ENCODE peak calls at places on chromosomes 3 and 15, in six cellular contexts. One of them, this sample, is unnamed.

GRCh38 chr3:179880868-179881267 is 155.9 kb downstream of the PEX5L start:
- DNase-seq in IMR-90: no peak
- DNase-seq in GM12878: no peak
- DNase-seq in HepG2: no peak
- DNase-seq in SK-N-SH: no peak
- DNase-seq in K562: no peak
- DNase-seq in this sample: no peak

GRCh38 chr3:71652786-71653419 is 69.4 kb upstream of the FOXP1 start:
- DNase-seq in IMR-90: peak; percentile 72
- DNase-seq in GM12878: peak; percentile 4
- DNase-seq in HepG2: peak; percentile 50
- DNase-seq in SK-N-SH: peak; percentile 70
- DNase-seq in K562: peak; percentile 38
- DNase-seq in this sample: peak; percentile 34

GRCh38 chr15:78682013-78682651 is 41.1 kb upstream of the CHRNB4 start:
- DNase-seq in IMR-90: no peak
- DNase-seq in GM12878: no peak
- DNase-seq in HepG2: no peak
- DNase-seq in SK-N-SH: no peak
- DNase-seq in K562: no peak
- DNase-seq in this sample: no peak

GRCh38 chr15:98776607-98777281 is 128.4 kb downstream of the IGF1R start:
- DNase-seq in IMR-90: peak; percentile 50
- DNase-seq in GM12878: peak; percentile 67
- DNase-seq in HepG2: peak; percentile 78
- DNase-seq in SK-N-SH: no peak
- DNase-seq in K562: peak; percentile 52
- DNase-seq in this sample: no peak

GRCh38 chr15:33994005-33994615 is 25.8 kb downstream of the CHRM5 start:
- DNase-seq in IMR-90: peak; percentile 51
- DNase-seq in GM12878: no peak
- DNase-seq in HepG2: peak; percentile 45
- DNase-seq in SK-N-SH: no peak
- DNase-seq in K562: no peak
- DNase-seq in this sample: no peak

GRCh38 chr3:27166888-27167287 is 202.3 kb downstream of the NEK10 start:
- DNase-seq in IMR-90: peak; percentile 91
- DNase-seq in GM12878: no peak
- DNase-seq in HepG2: no peak
- DNase-seq in SK-N-SH: peak; percentile 41
- DNase-seq in K562: no peak
- DNase-seq in this sample: peak; percentile 3

GRCh38 chr3:174253221-174253620 is 605.9 kb upstream of the NAALADL2 start:
- DNase-seq in IMR-90: no peak
- DNase-seq in GM12878: no peak
- DNase-seq in HepG2: no peak
- DNase-seq in SK-N-SH: peak; percentile 15
- DNase-seq in K562: no peak
- DNase-seq in this sample: no peak

GRCh38 chr15:43912991-43913927 is 86.5 kb downstream of the WDR76 start:
- DNase-seq in IMR-90: peak; percentile 99
- DNase-seq in GM12878: no peak
- DNase-seq in HepG2: peak; percentile 46
- DNase-seq in SK-N-SH: no peak
- DNase-seq in K562: no peak
- DNase-seq in this sample: peak; percentile 43

GRCh38 chr3:179852117-179852886 is 184.4 kb downstream of the PEX5L start:
- DNase-seq in IMR-90: peak; percentile 92
- DNase-seq in GM12878: no peak
- DNase-seq in HepG2: peak; percentile 10
- DNase-seq in SK-N-SH: no peak
- DNase-seq in K562: peak; percentile 9
- DNase-seq in this sample: no peak

GRCh38 chr3:123660276-123660675 is 75.4 kb upstream of the HACD2 start:
- DNase-seq in IMR-90: no peak
- DNase-seq in GM12878: no peak
- DNase-seq in HepG2: no peak
- DNase-seq in SK-N-SH: no peak
- DNase-seq in K562: no peak
- DNase-seq in this sample: no peak

GRCh38 chr3:147394168-147394941 is 12.0 kb downstream of the ZIC4 start:
- DNase-seq in IMR-90: no peak
- DNase-seq in GM12878: no peak
- DNase-seq in HepG2: no peak
- DNase-seq in SK-N-SH: peak; percentile 63
- DNase-seq in K562: no peak
- DNase-seq in this sample: no peak

GRCh38 chr3:144114767-144115166 is 143.1 kb downstream of the DIPK2A start:
- DNase-seq in IMR-90: peak; percentile 3
- DNase-seq in GM12878: no peak
- DNase-seq in HepG2: no peak
- DNase-seq in SK-N-SH: no peak
- DNase-seq in K562: peak; percentile 17
- DNase-seq in this sample: peak; percentile 4

GRCh38 chr3:170766823-170767575 is 103.0 kb downstream of the RPL22L1 start:
- DNase-seq in IMR-90: no peak
- DNase-seq in GM12878: no peak
- DNase-seq in HepG2: no peak
- DNase-seq in SK-N-SH: no peak
- DNase-seq in K562: no peak
- DNase-seq in this sample: no peak

GRCh38 chr3:112132975-112133448 is at the start of gene GCSAM:
- DNase-seq in IMR-90: no peak
- DNase-seq in GM12878: peak; percentile 100
- DNase-seq in HepG2: no peak
- DNase-seq in SK-N-SH: no peak
- DNase-seq in K562: no peak
- DNase-seq in this sample: no peak

GRCh38 chr3:10601131-10601856 is 95.9 kb upstream of the ATP2B2 start:
- DNase-seq in IMR-90: no peak
- DNase-seq in GM12878: no peak
- DNase-seq in HepG2: no peak
- DNase-seq in SK-N-SH: no peak
- DNase-seq in K562: no peak
- DNase-seq in this sample: no peak

GRCh38 chr3:78178740-78179139 is 1138.8 kb downstream of the ROBO2 start:
- DNase-seq in IMR-90: no peak
- DNase-seq in GM12878: no peak
- DNase-seq in HepG2: no peak
- DNase-seq in SK-N-SH: no peak
- DNase-seq in K562: no peak
- DNase-seq in this sample: no peak

GRCh38 chr3:194738254-194739093 is 52.8 kb downstream of the FAM43A start:
- DNase-seq in IMR-90: peak; percentile 72
- DNase-seq in GM12878: no peak
- DNase-seq in HepG2: no peak
- DNase-seq in SK-N-SH: peak; percentile 74
- DNase-seq in K562: no peak
- DNase-seq in this sample: no peak

GRCh38 chr3:112111785-112112402 is 21.2 kb downstream of the GCSAM start:
- DNase-seq in IMR-90: peak; percentile 77
- DNase-seq in GM12878: no peak
- DNase-seq in HepG2: peak; percentile 33
- DNase-seq in SK-N-SH: peak; percentile 70
- DNase-seq in K562: peak; percentile 51
- DNase-seq in this sample: peak; percentile 52

GRCh38 chr3:101117473-101117872 is 124.3 kb upstream of the ABI3BP start:
- DNase-seq in IMR-90: no peak
- DNase-seq in GM12878: no peak
- DNase-seq in HepG2: no peak
- DNase-seq in SK-N-SH: no peak
- DNase-seq in K562: no peak
- DNase-seq in this sample: no peak

GRCh38 chr3:33525232-33525631 is 85.0 kb upstream of the UBP1 start:
- DNase-seq in IMR-90: no peak
- DNase-seq in GM12878: no peak
- DNase-seq in HepG2: no peak
- DNase-seq in SK-N-SH: no peak
- DNase-seq in K562: no peak
- DNase-seq in this sample: no peak

GRCh38 chr15:62940755-62941361 is 101.7 kb upstream of the TPM1 start:
- DNase-seq in IMR-90: peak; percentile 98
- DNase-seq in GM12878: no peak
- DNase-seq in HepG2: no peak
- DNase-seq in SK-N-SH: peak; percentile 44
- DNase-seq in K562: no peak
- DNase-seq in this sample: peak; percentile 60

GRCh38 chr3:71397046-71397445 is 186.5 kb downstream of the FOXP1 start:
- DNase-seq in IMR-90: peak; percentile 30
- DNase-seq in GM12878: no peak
- DNase-seq in HepG2: peak; percentile 15
- DNase-seq in SK-N-SH: peak; percentile 36
- DNase-seq in K562: peak; percentile 35
- DNase-seq in this sample: peak; percentile 31

GRCh38 chr3:129974451-129975331 is at the start of gene TRH:
- DNase-seq in IMR-90: no peak
- DNase-seq in GM12878: no peak
- DNase-seq in HepG2: no peak
- DNase-seq in SK-N-SH: peak; percentile 68
- DNase-seq in K562: no peak
- DNase-seq in this sample: no peak

GRCh38 chr3:146865175-146865755 is 260.1 kb upstream of the PLSCR5 start:
- DNase-seq in IMR-90: no peak
- DNase-seq in GM12878: no peak
- DNase-seq in HepG2: no peak
- DNase-seq in SK-N-SH: no peak
- DNase-seq in K562: no peak
- DNase-seq in this sample: no peak

GRCh38 chr15:92118162-92118935 is 264.8 kb downstream of the SLCO3A1 start:
- DNase-seq in IMR-90: peak; percentile 39
- DNase-seq in GM12878: no peak
- DNase-seq in HepG2: no peak
- DNase-seq in SK-N-SH: no peak
- DNase-seq in K562: no peak
- DNase-seq in this sample: no peak

DNA sequence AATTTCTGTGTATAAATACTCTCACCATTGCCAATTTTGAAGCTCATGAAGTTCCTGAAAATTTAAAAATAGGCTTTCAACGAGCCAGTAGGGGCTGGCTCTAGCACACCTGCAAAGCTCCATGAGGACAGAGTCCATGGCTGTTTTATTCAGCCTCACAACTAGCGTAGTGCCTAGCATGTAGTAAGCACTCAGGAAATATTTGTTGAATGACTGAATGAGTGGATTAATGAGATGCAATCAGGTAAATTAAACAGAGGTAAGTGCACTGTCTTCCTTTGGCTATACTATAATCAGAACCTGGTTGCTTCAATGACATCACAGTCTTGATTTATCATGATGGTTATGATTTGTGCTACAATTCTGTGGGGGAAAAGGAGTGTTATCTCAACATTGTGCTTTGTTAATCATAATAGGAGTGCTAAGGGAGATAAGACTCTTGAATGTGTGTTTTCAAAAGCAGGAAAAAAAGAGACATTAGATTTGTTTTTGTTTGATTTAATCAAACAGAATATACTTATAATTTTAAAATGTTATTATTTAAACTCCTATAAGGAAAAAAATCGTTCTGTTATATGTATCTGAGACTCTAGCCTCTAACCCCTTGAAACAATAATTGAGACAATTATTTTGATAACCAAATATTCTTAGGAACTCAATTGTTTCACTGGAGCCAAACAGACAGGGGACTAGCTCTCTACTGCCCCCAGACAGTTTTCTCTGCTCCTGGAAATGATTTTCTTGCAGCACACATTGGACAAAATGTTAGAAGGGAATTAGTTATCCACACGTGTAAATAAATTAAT is 171.7 kb upstream of the ATP11B start:
- DNase-seq in IMR-90: no peak
- DNase-seq in GM12878: no peak
- DNase-seq in HepG2: no peak
- DNase-seq in SK-N-SH: peak; percentile 26
- DNase-seq in K562: no peak
- DNase-seq in this sample: no peak
- TF ChIP-seq SMC3 in IMR-90: no peak
- TF ChIP-seq SMC3 in GM12878: no peak
- TF ChIP-seq SMC3 in HepG2: no peak
- TF ChIP-seq SMC3 in SK-N-SH: no peak
- TF ChIP-seq SMC3 in K562: no peak
- TF ChIP-seq SMC3 in this sample: no peak

DNA sequence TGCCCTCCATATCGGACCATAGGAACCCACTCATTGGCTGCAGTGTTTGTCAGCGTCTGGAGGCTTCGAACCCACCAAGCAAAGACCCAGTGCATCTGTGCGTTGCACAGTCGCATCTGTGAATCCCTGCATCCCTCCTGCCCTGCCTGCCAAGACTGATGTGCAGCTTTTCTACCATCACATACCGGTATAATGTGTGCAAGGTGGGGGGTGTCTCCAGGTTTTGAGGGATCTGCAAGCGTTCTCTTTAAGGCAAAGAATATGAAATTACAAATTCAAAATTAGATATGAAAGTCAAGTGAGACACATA is 288 bp upstream of the NME9 start:
- DNase-seq in IMR-90: no peak
- DNase-seq in GM12878: no peak
- DNase-seq in HepG2: no peak
- DNase-seq in SK-N-SH: no peak
- DNase-seq in K562: no peak
- DNase-seq in this sample: no peak
- H3K4me2 ChIP-seq in IMR-90: peak overlapping the region; percentile 85
- H3K4me2 ChIP-seq in GM12878: peak overlapping the region; percentile 91
- H3K4me2 ChIP-seq in HepG2: peak overlapping the region; percentile 89
- H3K4me2 ChIP-seq in SK-N-SH: peak overlapping the region; percentile 99
- H3K4me2 ChIP-seq in K562: peak overlapping the region; percentile 83
- H3K4me2 ChIP-seq in this sample: peak overlapping the region; percentile 84

GRCh38 chr3:185152433-185153169 is at the start of gene C3orf70:
- DNase-seq in IMR-90: peak; percentile 44
- DNase-seq in GM12878: no peak
- DNase-seq in HepG2: no peak
- DNase-seq in SK-N-SH: peak; percentile 88
- DNase-seq in K562: peak; percentile 52
- DNase-seq in this sample: peak; percentile 16
- TF ChIP-seq SMC3 in IMR-90: no peak
- TF ChIP-seq SMC3 in GM12878: no peak
- TF ChIP-seq SMC3 in HepG2: no peak
- TF ChIP-seq SMC3 in SK-N-SH: no peak
- TF ChIP-seq SMC3 in K562: no peak
- TF ChIP-seq SMC3 in this sample: no peak

GRCh38 chr15:76345269-76345879 is 8.8 kb downstream of the ISL2 start:
- DNase-seq in IMR-90: no peak
- DNase-seq in GM12878: no peak
- DNase-seq in HepG2: no peak
- DNase-seq in SK-N-SH: no peak
- DNase-seq in K562: no peak
- DNase-seq in this sample: no peak

GRCh38 chr15:76346666-76347506 is 10.3 kb downstream of the ISL2 start:
- DNase-seq in IMR-90: peak; percentile 51
- DNase-seq in GM12878: no peak
- DNase-seq in HepG2: no peak
- DNase-seq in SK-N-SH: peak; percentile 22
- DNase-seq in K562: no peak
- DNase-seq in this sample: no peak

GRCh38 chr15:76347507-76348055 is 11.0 kb downstream of the ISL2 start:
- DNase-seq in IMR-90: no peak
- DNase-seq in GM12878: no peak
- DNase-seq in HepG2: no peak
- DNase-seq in SK-N-SH: no peak
- DNase-seq in K562: no peak
- DNase-seq in this sample: no peak

GRCh38 chr15:76343313-76343996 is 6.9 kb downstream of the ISL2 start:
- DNase-seq in IMR-90: no peak
- DNase-seq in GM12878: no peak
- DNase-seq in HepG2: no peak
- DNase-seq in SK-N-SH: no peak
- DNase-seq in K562: no peak
- DNase-seq in this sample: no peak

GRCh38 chr15:76345880-76346665 is 9.5 kb downstream of the ISL2 start:
- DNase-seq in IMR-90: no peak
- DNase-seq in GM12878: no peak
- DNase-seq in HepG2: peak; percentile 61
- DNase-seq in SK-N-SH: no peak
- DNase-seq in K562: no peak
- DNase-seq in this sample: no peak
- H3K4me2 ChIP-seq in IMR-90: peak overlapping the region; percentile 63
- H3K4me2 ChIP-seq in GM12878: peak overlapping the region; percentile 100
- H3K4me2 ChIP-seq in HepG2: peak overlapping the region; percentile 78
- H3K4me2 ChIP-seq in SK-N-SH: no peak overlapping the region
- H3K4me2 ChIP-seq in K562: no peak overlapping the region
- H3K4me2 ChIP-seq in this sample: no peak overlapping the region

This sample was measured in A549.